ENCODE peak calls at places on chromosomes 12 and 14, in eight cellular contexts. J is BE2C; Q is adrenal gland; I is testis; E is CD8-positive, alpha-beta T cell; P is tibial artery; G is MM.1S; Y is left ventricle myocardium inferior. L is an unnamed sample. For H3K4me1, the result is how much of the 10 kb centered on the place peaks cover.

GRCh38 chr12:16385779-16386646 is 38.6 kb downstream of the MGST1 start:
- DNase-seq in J (peak), Q (peak), I (peak), E (no peak), P (peak), G (no peak), Y (no peak), L (peak)

GRCh38 chr12:10075451-10075850 is 23.3 kb downstream of the CLEC1A start:
- DNase-seq in J (no peak), Q (no peak), I (no peak), E (no peak), P (no peak), G (no peak), Y (no peak), L (no peak)

GRCh38 chr12:123062682-123063426 is 82.4 kb downstream of the ARL6IP4 start:
- DNase-seq in J (no peak), Q (peak), I (peak), E (no peak), P (peak), G (peak), Y (no peak), L (no peak)

GRCh38 chr12:117718559-117718958 is 250.2 kb downstream of the KSR2 start:
- DNase-seq in J (no peak), Q (no peak), I (no peak), E (no peak), P (no peak), G (no peak), Y (no peak), L (no peak)

GRCh38 chr14:50719911-50720759 is 52.0 kb upstream of the SAV1 start:
- DNase-seq in J (no peak), Q (no peak), I (no peak), E (no peak), P (no peak), G (no peak), Y (no peak), L (no peak)

GRCh38 chr12:39723831-39724230 is 104.2 kb upstream of the ABCD2 start:
- DNase-seq in J (peak), Q (no peak), I (no peak), E (no peak), P (peak), G (no peak), Y (no peak), L (no peak)

GRCh38 chr12:124388679-124389536 is 94.0 kb downstream of the RFLNA start:
- DNase-seq in J (peak), Q (peak), I (peak), E (peak), P (peak), G (peak), Y (peak), L (peak)

GRCh38 chr12:53006810-53007742 is 820 bp downstream of the EIF4B start:
- DNase-seq in J (peak), Q (peak), I (peak), E (peak), P (peak), G (peak), Y (peak), L (peak)

GRCh38 chr12:79420146-79420618 is 270.6 kb downstream of the PAWR start:
- DNase-seq in J (no peak), Q (peak), I (no peak), E (no peak), P (no peak), G (peak), Y (no peak), L (no peak)

GRCh38 chr12:48865141-48865440 is 579 bp downstream of the RND1 start:
- DNase-seq in J (no peak), Q (no peak), I (no peak), E (no peak), P (no peak), G (peak), Y (no peak), L (no peak)

GRCh38 chr12:77118696-77119095 is 53.3 kb upstream of the E2F7 start:
- DNase-seq in J (no peak), Q (no peak), I (no peak), E (no peak), P (no peak), G (no peak), Y (no peak), L (no peak)

GRCh38 chr14:59228416-59228815 is 39.9 kb downstream of the DAAM1 start:
- DNase-seq in J (no peak), Q (no peak), I (no peak), E (no peak), P (no peak), G (no peak), Y (no peak), L (no peak)

GRCh38 chr14:49306152-49306751 is 279.9 kb downstream of the RPS29 start:
- DNase-seq in J (no peak), Q (no peak), I (no peak), E (no peak), P (no peak), G (peak), Y (no peak), L (no peak)

GRCh38 chr12:8648598-8649205 is 13.9 kb downstream of the MFAP5 start:
- DNase-seq in J (no peak), Q (no peak), I (no peak), E (peak), P (no peak), G (peak), Y (no peak), L (no peak)

GRCh38 chr14:104770851-104771272 is 17.9 kb downstream of the SIVA1 start:
- DNase-seq in J (no peak), Q (no peak), I (no peak), E (no peak), P (no peak), G (no peak), Y (no peak), L (no peak)

GRCh38 chr12:99609455-99610181 is 37.9 kb upstream of the GARIN6 start:
- DNase-seq in J (no peak), Q (no peak), I (no peak), E (no peak), P (no peak), G (no peak), Y (no peak), L (no peak)

GRCh38 chr14:63155511-63156189 is 48.6 kb upstream of the RHOJ start:
- DNase-seq in J (no peak), Q (no peak), I (no peak), E (no peak), P (no peak), G (no peak), Y (no peak), L (no peak)

GRCh38 chr14:78005325-78005724 is 164.8 kb upstream of the NRXN3 start:
- DNase-seq in J (no peak), Q (no peak), I (no peak), E (no peak), P (no peak), G (no peak), Y (no peak), L (no peak)

GRCh38 chr12:117192057-117192456 is 1.8 kb upstream of the FBXO21 start:
- DNase-seq in J (no peak), Q (peak), I (peak), E (no peak), P (no peak), G (no peak), Y (no peak), L (no peak)

GRCh38 chr14:44767646-44768173 is 194.0 kb downstream of the KLHL28 start:
- DNase-seq in J (no peak), Q (no peak), I (no peak), E (no peak), P (no peak), G (no peak), Y (no peak), L (no peak)

GRCh38 chr12:69070319-69071090 is 137.5 kb upstream of the CPM start:
- DNase-seq in J (peak), Q (peak), I (peak), E (peak), P (peak), G (peak), Y (peak), L (peak)

GRCh38 chr12:94326727-94327126 is 132.9 kb downstream of the CEP83 start:
- DNase-seq in J (no peak), Q (no peak), I (no peak), E (no peak), P (no peak), G (no peak), Y (no peak), L (no peak)

GRCh38 chr14:55127491-55127951 is 1.5 kb upstream of the LGALS3 start:
- DNase-seq in J (no peak), Q (peak), I (no peak), E (no peak), P (no peak), G (no peak), Y (no peak), L (no peak)

GRCh38 chr12:65742481-65742971 is 81.8 kb upstream of the HMGA2 start:
- DNase-seq in J (no peak), Q (no peak), I (no peak), E (no peak), P (no peak), G (no peak), Y (no peak), L (no peak)

GRCh38 chr12:34033628-34034296 is 11.5 kb downstream of the ALG10 start:
- DNase-seq in J (no peak), Q (no peak), I (no peak), E (no peak), P (no peak), G (peak), Y (no peak), L (no peak)

GRCh38 chr14:24816011-24816928 is 182.3 kb upstream of the GZMB start:
- DNase-seq in J (no peak), Q (peak), I (no peak), E (no peak), P (no peak), G (no peak), Y (no peak), L (no peak)

GRCh38 chr12:76026643-76027063 is 4.9 kb downstream of the PHLDA1 start:
- DNase-seq in J (no peak), Q (peak), I (no peak), E (no peak), P (no peak), G (no peak), Y (no peak), L (no peak)

GRCh38 chr12:1820191-1820599 is at the start of gene LRTM2:
- DNase-seq in J (no peak), Q (no peak), I (no peak), E (no peak), P (no peak), G (no peak), Y (no peak), L (no peak)

GRCh38 chr12:120960657-120961056 is 17.7 kb upstream of the HNF1A start:
- DNase-seq in J (no peak), Q (no peak), I (no peak), E (no peak), P (no peak), G (no peak), Y (no peak), L (no peak)

GRCh38 chr14:43408472-43408871 is 1098.6 kb downstream of the FSCB start:
- DNase-seq in J (no peak), Q (no peak), I (no peak), E (no peak), P (no peak), G (no peak), Y (no peak), L (no peak)

GRCh38 chr12:4217091-4217490 is 56.5 kb upstream of the CCND2 start:
- DNase-seq in J (no peak), Q (no peak), I (no peak), E (no peak), P (no peak), G (no peak), Y (no peak), L (no peak)

GRCh38 chr12:4223273-4223855 is 50.2 kb upstream of the CCND2 start:
- DNase-seq in J (no peak), Q (no peak), I (no peak), E (no peak), P (no peak), G (no peak), Y (no peak), L (no peak)

GRCh38 chr12:4220489-4220888 is 53.1 kb upstream of the CCND2 start:
- DNase-seq in J (no peak), Q (no peak), I (no peak), E (no peak), P (no peak), G (no peak), Y (no peak), L (no peak)

GRCh38 chr12:4224211-4224878 is 49.2 kb upstream of the CCND2 start:
- DNase-seq in J (no peak), Q (no peak), I (no peak), E (peak), P (no peak), G (no peak), Y (no peak), L (no peak)

GRCh38 chr12:4221157-4221556 is 52.4 kb upstream of the CCND2 start:
- DNase-seq in J (no peak), Q (no peak), I (no peak), E (no peak), P (no peak), G (no peak), Y (no peak), L (no peak)
- H3K4me1 ChIP-seq in J (under half), Q (under half), I (under half), E (under half), P (under half), G (under half), Y (under half), L (under half)

DNA sequence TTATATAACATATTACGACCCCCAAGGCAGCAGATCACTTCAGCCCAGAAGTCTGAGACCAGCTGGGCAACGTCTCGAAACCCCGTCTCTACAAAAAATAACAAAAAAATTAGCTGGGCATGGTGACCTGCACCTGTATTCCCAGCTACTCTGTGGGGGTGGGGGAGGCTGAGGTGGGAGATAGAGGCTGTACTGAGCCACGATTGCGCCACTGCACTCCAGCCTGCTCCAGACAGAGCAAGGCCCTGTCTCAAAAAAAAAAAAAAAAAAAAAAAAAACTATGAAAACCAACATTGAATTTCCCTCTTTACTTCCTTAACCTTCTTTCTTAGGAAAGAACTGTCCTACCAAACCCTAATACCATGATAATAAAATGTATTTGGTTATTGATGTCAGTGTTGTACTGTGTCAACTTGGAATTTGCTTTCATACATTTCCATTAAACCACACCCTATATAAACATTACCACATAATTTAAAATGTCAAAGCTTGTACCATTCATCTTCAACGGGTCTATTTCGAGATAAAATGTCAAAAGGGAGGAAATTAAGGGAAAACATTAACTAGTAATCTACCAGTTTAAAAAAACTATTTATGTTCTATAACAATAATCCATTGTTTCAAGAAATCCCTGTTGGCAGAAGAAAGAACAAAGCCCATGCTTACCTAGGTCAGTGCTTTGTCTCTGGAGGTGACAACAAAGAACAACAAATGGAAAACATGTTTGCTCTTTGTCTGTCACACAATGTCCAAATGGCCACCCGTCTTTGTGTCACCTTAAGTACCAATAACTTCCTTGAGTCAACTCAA is 17.4 kb downstream of the GALNT4 start:
- DNase-seq in J (no peak), Q (no peak), I (no peak), E (no peak), P (no peak), G (no peak), Y (no peak), L (no peak)
- H3K4me3 ChIP-seq in J (no peak), Q (no peak), I (no peak), E (no peak), P (no peak), G (no peak), Y (no peak), L (no peak)

DNA sequence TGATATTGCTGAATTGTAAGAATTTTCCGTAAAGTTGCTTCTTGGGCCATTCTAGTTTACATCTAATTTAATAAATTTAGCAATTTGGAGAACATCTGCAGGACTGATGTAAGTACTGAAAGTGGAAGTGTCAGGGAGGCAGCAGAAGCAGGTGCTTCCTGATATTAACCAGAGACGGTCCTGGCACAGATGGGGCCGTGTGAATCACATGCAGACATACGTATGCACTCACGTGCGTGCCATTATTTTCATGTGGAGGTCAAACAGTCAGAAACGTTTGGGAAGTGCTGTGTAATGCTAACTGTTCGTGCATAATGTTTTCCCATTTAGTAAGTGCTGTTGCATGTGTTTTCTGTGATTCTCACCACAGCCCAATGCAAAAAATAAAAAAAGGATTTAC is 87.8 kb upstream of the DYNC1H1 start:
- DNase-seq in J (peak), Q (peak), I (peak), E (peak), P (peak), G (peak), Y (peak), L (peak)
- TF ChIP-seq CTCF in J (no peak), Q (no peak), I (no peak), E (no peak), P (no peak), G (no peak), Y (no peak), L (no peak)

DNA sequence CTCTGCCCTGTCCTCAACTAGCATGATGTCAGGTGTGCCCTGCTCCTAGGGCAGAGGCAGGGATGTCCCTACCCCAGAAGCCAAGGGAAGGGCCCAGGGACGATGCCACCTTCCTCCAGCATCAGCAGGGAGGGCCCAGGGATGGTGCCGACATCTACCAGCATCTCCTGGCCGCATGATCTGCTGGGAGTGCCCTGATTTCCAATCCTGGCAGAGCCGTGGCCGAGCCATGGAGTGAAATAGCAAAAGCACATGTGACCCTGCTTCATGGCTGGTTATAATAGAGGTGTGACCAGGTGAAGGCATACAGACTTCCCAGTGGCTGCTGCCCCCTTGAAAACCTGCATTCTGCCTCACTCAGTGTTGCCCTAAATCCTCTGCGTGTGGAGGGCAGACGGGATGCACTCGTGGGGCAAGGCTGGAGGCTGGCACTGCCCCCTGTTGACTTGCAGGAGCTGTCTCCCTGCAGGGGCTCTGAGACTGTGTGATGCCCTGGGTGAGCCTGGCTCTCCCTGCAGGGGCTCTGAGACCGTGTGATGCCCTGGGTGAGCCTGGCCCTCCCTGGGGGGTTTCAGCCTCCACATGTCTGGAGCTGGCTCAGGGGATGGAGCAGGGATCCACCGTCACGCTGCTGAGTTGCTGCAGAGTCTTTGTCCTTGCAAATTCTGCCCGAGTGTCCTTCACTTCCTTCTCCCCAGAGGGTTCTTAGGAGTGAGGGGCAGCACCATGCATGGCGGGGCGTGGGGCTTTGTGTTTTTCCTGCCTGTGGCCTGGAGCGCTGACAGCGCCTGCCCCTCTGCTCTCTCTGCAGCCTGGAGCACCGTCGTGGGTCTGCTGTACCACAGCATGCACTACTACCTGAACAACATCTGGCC is 51.7 kb downstream of the ADGRD1 start:
- DNase-seq in J (no peak), Q (no peak), I (no peak), E (no peak), P (no peak), G (no peak), Y (no peak), L (no peak)
- H3K4me1 ChIP-seq in J (under half), Q (under half), I (under half), E (under half), P (under half), G (under half), Y (half or more), L (under half)